ENCODE peak calls at places on chromosomes 7 and 10, in ten cellular contexts. E is stimulated activated CD8-positive, alpha-beta memory T cell treated with anti-CD3 and anti-CD28 coated beads, Interleukin-2, amount 100 ng/mL, for 48 hours; Q is Daoy; X is cardiac muscle cell; G is skeletal muscle cell; M is psoas muscle; Y is HepG2; K is stimulated activated CD4-positive, alpha-beta T cell treated with anti-CD3 and anti-CD28 coated beads, Interleukin-2, amount 100 ng/mL, for 24 hours; U is T-helper 17 cell; P is T follicular helper cell. H is an unnamed sample.

GRCh38 chr10:63227207-63227895 is 94.2 kb downstream of the NRBF2 start:
- DNase-seq in E (no peak), Q (no peak), X (no peak), G (no peak), M (no peak), Y (no peak), K (no peak), U (no peak), P (no peak), H (no peak)

GRCh38 chr7:80082214-80082613 is 52.4 kb upstream of the GNAI1 start:
- DNase-seq in E (no peak), Q (no peak), X (no peak), G (no peak), M (no peak), Y (no peak), K (no peak), U (no peak), P (no peak), H (peak)

GRCh38 chr7:149771199-149771636 is 2.2 kb downstream of the ZNF467 start:
- DNase-seq in E (no peak), Q (no peak), X (no peak), G (no peak), M (no peak), Y (no peak), K (peak), U (no peak), P (no peak), H (no peak)

GRCh38 chr7:151769189-151769821 is 107.6 kb downstream of the PRKAG2 start:
- DNase-seq in E (peak), Q (no peak), X (no peak), G (no peak), M (no peak), Y (no peak), K (peak), U (no peak), P (no peak), H (no peak)

GRCh38 chr7:141073641-141074161 is at the start of gene TMEM178B:
- DNase-seq in E (no peak), Q (peak), X (peak), G (no peak), M (peak), Y (no peak), K (peak), U (no peak), P (no peak), H (no peak)

GRCh38 chr7:126606331-126606730 is 646.4 kb downstream of the GRM8 start:
- DNase-seq in E (no peak), Q (no peak), X (no peak), G (no peak), M (no peak), Y (no peak), K (no peak), U (no peak), P (no peak), H (peak)

GRCh38 chr10:126207313-126207771 is 180.9 kb downstream of the ADAM12 start:
- DNase-seq in E (no peak), Q (no peak), X (no peak), G (no peak), M (no peak), Y (no peak), K (no peak), U (no peak), P (no peak), H (no peak)

GRCh38 chr7:923108-924041 is 31.1 kb downstream of the ADAP1 start:
- DNase-seq in E (peak), Q (peak), X (peak), G (no peak), M (peak), Y (no peak), K (peak), U (peak), P (peak), H (no peak)

GRCh38 chr10:20492447-20492846 is 404.7 kb downstream of the NEBL start:
- DNase-seq in E (no peak), Q (no peak), X (peak), G (peak), M (no peak), Y (no peak), K (no peak), U (no peak), P (no peak), H (no peak)

GRCh38 chr7:127886248-127886647 is 145.0 kb downstream of the LRRC4 start:
- DNase-seq in E (no peak), Q (no peak), X (no peak), G (no peak), M (no peak), Y (no peak), K (no peak), U (no peak), P (no peak), H (no peak)

GRCh38 chr10:76435154-76435553 is 1003.7 kb downstream of the LRMDA start:
- DNase-seq in E (no peak), Q (no peak), X (no peak), G (no peak), M (no peak), Y (no peak), K (no peak), U (no peak), P (no peak), H (no peak)

GRCh38 chr7:70354409-70355169 is 756.3 kb downstream of the AUTS2 start:
- DNase-seq in E (no peak), Q (peak), X (no peak), G (no peak), M (no peak), Y (no peak), K (no peak), U (no peak), P (no peak), H (peak)

GRCh38 chr7:35993113-35993512 is 159.9 kb upstream of the EEPD1 start:
- DNase-seq in E (no peak), Q (no peak), X (no peak), G (no peak), M (no peak), Y (no peak), K (no peak), U (no peak), P (no peak), H (peak)

GRCh38 chr7:131040467-131040932 is 287.2 kb upstream of the MKLN1 start:
- DNase-seq in E (no peak), Q (peak), X (peak), G (no peak), M (no peak), Y (peak), K (peak), U (no peak), P (no peak), H (peak)

H was measured in bronchial epithelial cell.